ENCODE peak calls at places on chromosomes 11 and 22, in five cellular contexts. P is iris pigment epithelial cell; M is HFF-Myc; S is nucleus accumbens; W is stimulated activated naive CD8-positive, alpha-beta T cell treated with anti-CD3 and anti-CD28 coated beads, Interleukin-15, amount 100 ng/mL, for 72 hours. E is an unnamed sample.

GRCh38 chr22:48931452-48931851 is 896.2 kb downstream of the BRD1 start:
- DNase-seq in W (no peak), P (no peak), S (no peak), M (no peak), E (no peak)

GRCh38 chr22:31637938-31638618 is 23.9 kb downstream of the PISD start:
- DNase-seq in M (no peak), W (no peak), P (no peak), S (no peak), E (no peak)

GRCh38 chr22:47568700-47569099 is 806.2 kb downstream of the TBC1D22A start:
- DNase-seq in P (no peak), M (no peak), S (no peak), W (no peak), E (no peak)

GRCh38 chr11:128908391-128909246 is 17.5 kb downstream of the KCNJ5 start:
- DNase-seq in M (peak; percentile 33), S (no peak), W (no peak), P (peak; percentile 50), E (peak; percentile 77)

GRCh38 chr11:65817312-65817814 is 16.4 kb upstream of the SNX32 start:
- DNase-seq in P (no peak), S (no peak), W (no peak), M (no peak), E (no peak)

GRCh38 chr11:70191495-70192140 is 11.5 kb upstream of the FADD start:
- DNase-seq in W (peak; percentile 66), S (peak; percentile 17), M (no peak), P (peak; percentile 43), E (peak; percentile 75)

GRCh38 chr11:20041499-20041898 is 118.8 kb downstream of the DBX1 start:
- DNase-seq in M (no peak), W (no peak), S (no peak), P (no peak), E (no peak)

GRCh38 chr11:108536783-108537182 is 38.6 kb upstream of the POGLUT3 start:
- DNase-seq in P (no peak), M (no peak), S (no peak), W (no peak), E (no peak)

GRCh38 chr11:70034740-70035365 is 43.3 kb upstream of the ANO1 start:
- DNase-seq in P (no peak), M (no peak), W (no peak), S (no peak), E (no peak)

GRCh38 chr11:131864205-131864604 is 493.8 kb downstream of the NTM start:
- DNase-seq in P (no peak), W (no peak), M (no peak), S (no peak), E (no peak)

GRCh38 chr11:128521697-128522062 is 65.7 kb downstream of the ETS1 start:
- DNase-seq in M (no peak), W (peak; percentile 53), P (no peak), S (no peak), E (no peak)

GRCh38 chr11:128103278-128103873 is 484.0 kb downstream of the ETS1 start:
- DNase-seq in P (no peak), S (no peak), M (no peak), W (no peak), E (no peak)

GRCh38 chr11:111770581-111771134 is 4.5 kb upstream of the PPP2R1B start:
- DNase-seq in P (no peak), S (no peak), W (no peak), M (no peak), E (no peak)

GRCh38 chr11:46249103-46249942 is 28.1 kb upstream of the CREB3L1 start:
- DNase-seq in M (no peak), S (no peak), W (no peak), P (peak; percentile 88), E (peak; percentile 44)

GRCh38 chr11:71127806-71128205 is 124.6 kb downstream of the SHANK2 start:
- DNase-seq in P (no peak), W (no peak), S (no peak), M (no peak), E (no peak)

GRCh38 chr11:81989093-81989492 is 744.6 kb downstream of the FAM181B start:
- DNase-seq in W (no peak), P (no peak), M (no peak), S (no peak), E (peak; percentile 62)

GRCh38 chr11:111162306-111162705 is 83.2 kb upstream of the POU2AF2 start:
- DNase-seq in P (peak; percentile 67), S (no peak), W (no peak), M (no peak), E (no peak)

GRCh38 chr11:130179396-130180306 is 20.1 kb downstream of the ST14 start:
- DNase-seq in M (no peak), P (no peak), S (no peak), W (no peak), E (no peak)

GRCh38 chr11:33329705-33330329 is 72.6 kb downstream of the HIPK3 start:
- DNase-seq in P (peak; percentile 73), M (peak; percentile 31), S (no peak), W (peak; percentile 30), E (peak; percentile 65)